ENCODE peak calls at places on chromosomes 2 and 18, in four cellular contexts. H is AG04450, E is HFF-Myc, S is HCT116. Y is an unnamed sample.

GRCh38 chr2:221443631-221444030 is 128.5 kb downstream of the EPHA4 start:
- DNase-seq in H (no peak), E (peak; percentile 46), S (no peak), Y (no peak)

GRCh38 chr2:33033524-33034150 is 86.9 kb downstream of the LTBP1 start:
- DNase-seq in H (peak; percentile 15), E (no peak), S (peak; percentile 10), Y (no peak)

GRCh38 chr2:124080281-124081153 is 55.4 kb downstream of the CNTNAP5 start:
- DNase-seq in H (no peak), E (no peak), S (no peak), Y (no peak)

GRCh38 chr2:120105360-120105759 is 92.5 kb downstream of the EPB41L5 start:
- DNase-seq in H (no peak), E (no peak), S (no peak), Y (peak; percentile 60)

GRCh38 chr2:12057436-12058166 is 311.2 kb downstream of the LPIN1 start:
- DNase-seq in H (no peak), E (no peak), S (no peak), Y (no peak)

GRCh38 chr2:159349674-159350299 is 63.3 kb upstream of the WDSUB1 start:
- DNase-seq in H (no peak), E (no peak), S (peak; percentile 77), Y (no peak)

GRCh38 chr2:73759287-73759764 is 20.6 kb downstream of the DUSP11 start:
- DNase-seq in H (no peak), E (no peak), S (no peak), Y (peak; percentile 29)

GRCh38 chr2:46802665-46803550 is 112.7 kb downstream of the MCFD2 start:
- DNase-seq in H (no peak), E (no peak), S (no peak), Y (peak; percentile 85)

GRCh38 chr2:24613154-24613814 is 122.2 kb downstream of the NCOA1 start:
- DNase-seq in H (peak; percentile 27), E (peak; percentile 40), S (peak; percentile 24), Y (no peak)
- TF ChIP-seq CTCF in H (peak; percentile 63), E (peak; percentile 60), S (peak; percentile 52), Y (peak; percentile 57)

GRCh38 chr2:237486334-237486818 is 675 bp upstream of the MLPH start:
- DNase-seq in H (no peak), E (no peak), S (no peak), Y (no peak)
- H3K4me3 ChIP-seq in H (peak overlapping the region; percentile 76), E (peak overlapping the region; percentile 69), S (no peak overlapping the region), Y (peak overlapping the region; percentile 79)

DNA sequence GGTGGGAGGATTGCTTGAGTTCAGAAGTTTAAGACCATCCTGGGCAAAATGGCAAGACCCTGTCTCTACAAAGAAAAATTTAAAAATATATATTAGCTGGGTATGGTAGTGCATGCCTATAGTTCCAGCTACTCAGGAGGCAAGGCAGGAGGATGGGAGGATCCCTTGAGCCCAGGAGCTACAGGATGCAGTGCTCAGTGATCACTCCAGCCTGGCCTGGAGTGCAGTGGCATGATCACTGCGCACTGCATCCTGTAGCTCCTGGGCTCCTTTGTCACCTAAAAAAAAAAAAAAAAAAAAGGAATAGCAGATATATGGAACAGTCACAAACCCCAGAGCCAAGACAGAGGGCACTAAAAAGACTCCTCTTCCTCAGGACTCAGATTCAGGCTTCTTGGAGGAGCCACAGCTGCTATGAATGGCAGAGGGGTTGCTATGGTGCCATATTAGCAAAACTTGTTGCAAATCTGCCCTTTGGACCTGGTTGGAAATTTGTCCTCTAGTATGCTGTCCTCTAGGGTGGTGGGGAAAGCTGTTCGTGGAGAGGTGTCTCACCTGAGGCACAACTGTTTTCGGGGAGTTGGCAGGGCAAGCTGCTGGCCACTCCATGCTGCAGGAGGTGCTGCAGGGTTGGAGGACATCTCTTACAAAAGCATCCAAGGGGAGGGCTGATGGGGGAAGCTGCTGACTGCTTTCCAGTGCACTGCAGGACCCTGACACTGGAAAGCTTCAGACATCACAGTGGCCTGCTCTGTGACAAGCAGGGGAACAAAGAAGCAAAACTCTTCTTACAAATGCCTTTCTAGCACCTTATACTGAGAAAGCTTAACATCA is 22.7 kb downstream of the CYP20A1 start:
- DNase-seq in H (no peak), E (no peak), S (no peak), Y (no peak)
- TF ChIP-seq CTCF in H (no peak), E (no peak), S (no peak), Y (no peak)

GRCh38 chr2:66446924-66447323 is 12.0 kb downstream of the MEIS1 start:
- DNase-seq in H (no peak), E (no peak), S (no peak), Y (no peak)
- H3K4me3 ChIP-seq in H (peak overlapping the region; percentile 91), E (peak overlapping the region; percentile 83), S (no peak overlapping the region), Y (no peak overlapping the region)

GRCh38 chr18:14927701-14928100 is 179.7 kb downstream of the ANKRD30B start:
- DNase-seq in H (no peak), E (no peak), S (no peak), Y (no peak)

GRCh38 chr18:14928396-14928795 is 180.4 kb downstream of the ANKRD30B start:
- DNase-seq in H (no peak), E (no peak), S (no peak), Y (no peak)

GRCh38 chr18:14933049-14933851 is 185.3 kb downstream of the ANKRD30B start:
- DNase-seq in H (no peak), E (no peak), S (no peak), Y (no peak)

GRCh38 chr18:14930076-14930475 is 182.1 kb downstream of the ANKRD30B start:
- DNase-seq in H (no peak), E (no peak), S (no peak), Y (no peak)

GRCh38 chr18:14930576-14930975 is 182.6 kb downstream of the ANKRD30B start:
- DNase-seq in H (no peak), E (no peak), S (no peak), Y (no peak)
- TF ChIP-seq CTCF in H (no peak), E (no peak), S (no peak), Y (no peak)

GRCh38 chr18:12373771-12374116 is 3.3 kb downstream of the AFG3L2 start:
- DNase-seq in H (no peak), E (no peak), S (no peak), Y (no peak)
- H3K4me3 ChIP-seq in H (no peak overlapping the region), E (no peak overlapping the region), S (no peak overlapping the region), Y (no peak overlapping the region)

DNA sequence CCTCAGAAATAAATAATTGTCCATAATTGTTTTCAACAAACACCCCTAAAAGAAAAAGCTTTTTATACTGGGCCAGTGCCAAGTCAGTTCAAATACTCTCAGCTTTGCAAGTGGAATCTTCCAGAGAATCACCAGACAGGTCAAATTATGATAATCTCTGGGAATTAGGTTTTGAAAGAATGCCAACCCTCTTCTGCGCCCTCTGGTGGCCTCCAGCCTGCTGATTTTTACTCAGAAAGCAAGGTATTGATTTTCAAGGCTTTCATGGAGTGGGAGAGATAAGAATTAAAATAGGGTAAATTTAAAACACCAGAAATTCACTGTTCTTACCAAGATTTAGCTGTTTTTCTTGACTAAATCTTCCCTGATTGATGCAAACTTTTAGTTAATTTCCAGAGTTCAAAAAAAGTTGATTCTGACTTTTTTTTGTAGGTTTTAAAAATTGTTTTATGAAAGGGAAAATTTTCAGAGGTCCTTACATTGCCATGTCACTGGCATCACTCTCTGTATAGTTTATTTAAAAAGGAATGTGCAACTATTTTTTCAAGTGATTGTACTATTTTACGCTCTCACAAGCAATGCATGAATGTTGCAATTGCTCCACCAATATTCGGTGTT is 282.9 kb upstream of the TNP1 start:
- DNase-seq in H (no peak), E (peak; percentile 12), S (peak; percentile 29), Y (no peak)
- TF ChIP-seq CTCF in H (peak; percentile 39), E (peak; percentile 68), S (peak; percentile 75), Y (peak; percentile 60)

GRCh38 chr2:24918326-24919099 is 1.5 kb downstream of the ADCY3 start:
- DNase-seq in H (no peak), E (no peak), S (no peak), Y (no peak)
- H3K4me3 ChIP-seq in H (peak overlapping the region; percentile 66), E (peak overlapping the region; percentile 51), S (peak overlapping the region; percentile 66), Y (no peak overlapping the region)

DNA sequence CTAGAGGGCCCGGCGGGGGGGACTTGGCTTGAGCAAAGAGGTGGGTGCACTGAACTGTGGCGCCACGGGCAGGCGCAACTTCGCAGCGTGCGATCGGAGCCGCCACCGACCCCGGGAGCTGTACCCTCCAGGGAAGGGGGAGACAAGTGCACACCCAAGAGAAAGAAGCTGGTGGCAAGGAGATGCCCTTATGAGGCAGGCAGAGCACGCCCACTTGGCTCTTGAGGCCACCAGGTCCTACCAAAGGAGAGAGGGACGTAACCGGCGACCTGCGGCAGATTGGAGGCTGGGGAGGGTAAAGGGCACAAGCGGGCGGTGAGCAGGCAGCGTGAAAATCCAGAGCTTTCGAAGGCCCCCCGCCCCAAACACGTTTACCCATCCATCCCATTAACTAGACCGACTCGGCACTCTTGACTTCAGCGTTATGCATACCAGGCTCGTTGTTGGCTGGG is 967 bp downstream of the DLX2 start:
- DNase-seq in H (no peak), E (no peak), S (no peak), Y (no peak)
- TF ChIP-seq CTCF in H (no peak), E (no peak), S (no peak), Y (no peak)

GRCh38 chr2:143936758-143937562 is 583.0 kb downstream of the ZEB2 start:
- DNase-seq in H (no peak), E (no peak), S (no peak), Y (no peak)
- H3K4me3 ChIP-seq in H (peak overlapping the region; percentile 61), E (peak overlapping the region; percentile 42), S (no peak overlapping the region), Y (peak overlapping the region; percentile 49)